ENCODE peak calls at places on chromosomes 3 and 15, in seven cellular contexts. J is AG04450; H is left ventricle myocardium inferior; Y is breast epithelium; C is Panc1; Z is CD8-positive, alpha-beta T cell; S is lower lobe of right lung. L is an unnamed sample. For H3K27me3, the result is how much of the 10 kb centered on the place peaks cover.

GRCh38 chr3:32467333-32468070 is 35.1 kb downstream of the CMTM6 start:
- DNase-seq in J (no peak), C (peak), Z (peak), Y (peak), H (peak), S (peak), L (peak)

GRCh38 chr3:66039590-66039887 is 821 bp upstream of the MAGI1 start:
- DNase-seq in H (peak), Z (no peak), C (no peak), S (peak), Y (no peak), J (no peak), L (no peak)

GRCh38 chr3:61562810-61563613 is 1.6 kb downstream of the PTPRG start:
- DNase-seq in S (peak), Z (no peak), H (peak), C (no peak), Y (no peak), J (no peak), L (no peak)

GRCh38 chr15:52529289-52529929 is 729 bp upstream of the MYO5A start:
- DNase-seq in Z (peak), J (no peak), S (no peak), C (no peak), Y (no peak), H (no peak), L (no peak)

GRCh38 chr3:49906004-49906860 is 2.6 kb upstream of the MST1R start:
- DNase-seq in Y (peak), J (no peak), Z (peak), H (peak), C (no peak), S (peak), L (no peak)

GRCh38 chr3:40720351-40720750 is 195.6 kb downstream of the ZNF621 start:
- DNase-seq in H (no peak), J (no peak), Z (no peak), Y (no peak), S (no peak), C (no peak), L (no peak)

GRCh38 chr3:112030911-112031310 is 3.6 kb upstream of the TMPRSS7 start:
- DNase-seq in J (no peak), C (no peak), Z (no peak), H (no peak), Y (no peak), S (no peak), L (no peak)

GRCh38 chr3:61559108-61559731 is 2.2 kb upstream of the PTPRG start:
- DNase-seq in J (no peak), Z (no peak), Y (no peak), H (no peak), S (no peak), C (no peak), L (no peak)

GRCh38 chr15:38795471-38796245 is 231.0 kb upstream of the RASGRP1 start:
- DNase-seq in Z (no peak), H (no peak), C (no peak), S (no peak), J (no peak), Y (no peak), L (no peak)

GRCh38 chr3:39502838-39503145 is 35.3 kb downstream of the MOBP start:
- DNase-seq in Z (no peak), C (no peak), J (no peak), Y (no peak), S (no peak), H (no peak), L (no peak)

GRCh38 chr3:28853830-28854229 is 427.0 kb upstream of the RBMS3 start:
- DNase-seq in H (no peak), J (no peak), S (no peak), Z (no peak), Y (no peak), C (no peak), L (no peak)

GRCh38 chr15:80866936-80867335 is 87.8 kb downstream of the CEMIP start:
- DNase-seq in J (no peak), Z (no peak), S (no peak), Y (no peak), C (no peak), H (no peak), L (no peak)

GRCh38 chr15:96353378-96353930 is 23.0 kb downstream of the NR2F2 start:
- DNase-seq in H (no peak), Z (no peak), C (no peak), Y (no peak), J (no peak), S (no peak), L (no peak)

GRCh38 chr15:99014803-99015676 is 7.4 kb upstream of the PGPEP1L start:
- DNase-seq in S (peak), C (no peak), H (peak), J (no peak), Y (peak), Z (peak), L (no peak)

GRCh38 chr3:16122155-16122554 is 52.3 kb upstream of the GALNT15 start:
- DNase-seq in C (no peak), J (no peak), H (no peak), S (no peak), Y (peak), Z (no peak), L (no peak)

GRCh38 chr3:177065285-177066028 is 131.8 kb downstream of the TBL1XR1 start:
- DNase-seq in Y (no peak), H (no peak), S (no peak), Z (no peak), C (no peak), J (no peak), L (no peak)

GRCh38 chr3:173825731-173826130 is 428.2 kb downstream of the NLGN1 start:
- DNase-seq in C (no peak), H (no peak), Y (no peak), J (no peak), Z (no peak), S (no peak), L (no peak)

GRCh38 chr15:90873998-90874605 is 5.7 kb downstream of the FURIN start:
- DNase-seq in C (no peak), H (no peak), Y (no peak), J (no peak), S (peak), Z (no peak), L (no peak)

GRCh38 chr3:155640098-155640497 is 104.8 kb downstream of the PLCH1 start:
- DNase-seq in H (no peak), J (no peak), S (no peak), Y (no peak), Z (no peak), C (no peak), L (no peak)

GRCh38 chr3:185353823-185354614 is 8.9 kb upstream of the MAP3K13 start:
- DNase-seq in Y (peak), H (peak), S (peak), Z (peak), J (no peak), C (no peak), L (no peak)

GRCh38 chr3:33032937-33033336 is 64.0 kb downstream of the GLB1 start:
- DNase-seq in S (no peak), Y (no peak), H (no peak), C (no peak), Z (no peak), J (no peak), L (peak)

GRCh38 chr3:65871305-65872141 is 167.2 kb downstream of the MAGI1 start:
- DNase-seq in C (no peak), S (peak), Y (peak), Z (no peak), J (no peak), H (peak), L (peak)

GRCh38 chr15:31457631-31458526 is 131.2 kb downstream of the KLF13 start:
- DNase-seq in H (no peak), S (no peak), Y (no peak), J (peak), C (no peak), Z (no peak), L (no peak)

DNA sequence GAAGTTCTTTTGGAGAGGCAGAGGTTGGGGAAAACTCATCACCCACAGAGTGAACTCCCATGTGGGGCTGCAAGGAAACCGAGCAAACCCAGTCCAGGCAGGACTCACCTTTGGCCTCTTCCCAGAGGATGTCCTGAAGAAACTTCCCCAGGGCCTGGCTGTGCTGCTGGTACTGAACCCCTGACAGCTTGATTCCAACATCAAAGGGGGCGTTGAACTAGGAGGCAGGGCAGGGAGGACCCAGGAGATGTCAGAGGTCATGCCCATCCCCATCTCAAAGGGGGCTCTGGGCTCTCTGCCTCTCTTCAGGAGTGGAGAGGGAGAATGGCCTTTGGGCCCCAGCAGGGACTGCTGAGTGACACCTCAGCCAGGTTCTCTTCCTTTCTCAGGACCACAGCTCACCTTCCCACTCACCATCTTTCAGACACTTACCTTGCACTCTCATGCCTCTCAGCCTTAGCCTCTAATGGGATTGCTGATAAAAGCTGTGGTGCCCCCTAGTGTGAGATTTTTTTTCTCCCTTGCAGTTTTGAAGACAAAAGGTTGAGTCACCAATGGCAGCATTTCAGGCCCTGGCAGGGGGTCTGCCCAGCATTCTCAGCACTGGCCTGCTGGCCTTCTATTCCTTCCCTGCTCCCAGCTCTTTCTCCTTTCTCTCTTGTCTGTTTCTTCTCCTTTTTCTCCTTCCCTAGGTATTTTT is 6.0 kb downstream of the GHRL start:
- DNase-seq in Y (no peak), Z (no peak), J (peak), S (no peak), H (no peak), C (peak), L (no peak)
- TF ChIP-seq CTCF in Y (no peak), Z (peak), J (peak), S (no peak), H (no peak), C (peak), L (no peak)

GRCh38 chr15:40379374-40379773 is 3.1 kb upstream of the KNSTRN start:
- DNase-seq in H (no peak), Y (no peak), J (no peak), Z (no peak), C (no peak), S (no peak), L (no peak)

GRCh38 chr15:40382580-40383456 is at the start of gene KNSTRN:
- DNase-seq in C (peak), H (peak), Z (peak), Y (peak), S (peak), J (peak), L (peak)

GRCh38 chr15:40380636-40381035 is 1.9 kb upstream of the KNSTRN start:
- DNase-seq in Z (no peak), S (no peak), C (no peak), H (no peak), Y (no peak), J (no peak), L (no peak)

GRCh38 chr15:40379853-40380252 is 2.7 kb upstream of the KNSTRN start:
- DNase-seq in Z (no peak), J (peak), S (peak), H (peak), Y (peak), C (peak), L (peak)

GRCh38 chr15:40381818-40382529 is 547 bp upstream of the KNSTRN start:
- DNase-seq in S (no peak), H (no peak), Y (no peak), Z (no peak), C (no peak), J (no peak), L (no peak)
- H3K4me3 ChIP-seq in S (no peak), H (peak), Y (no peak), Z (no peak), C (no peak), J (no peak), L (no peak)

GRCh38 chr3:13040381-13041074 is 32.7 kb downstream of the IQSEC1 start:
- DNase-seq in J (no peak), S (peak), C (no peak), Y (no peak), H (no peak), Z (peak), L (no peak)

GRCh38 chr3:13043656-13044055 is 29.6 kb downstream of the IQSEC1 start:
- DNase-seq in H (no peak), C (no peak), J (no peak), S (peak), Z (no peak), Y (no peak), L (no peak)

GRCh38 chr3:13041113-13041776 is 32.0 kb downstream of the IQSEC1 start:
- DNase-seq in C (no peak), S (peak), J (no peak), Y (no peak), H (no peak), Z (no peak), L (no peak)

GRCh38 chr3:13042932-13043275 is 30.3 kb downstream of the IQSEC1 start:
- DNase-seq in C (no peak), Y (no peak), Z (no peak), S (peak), H (no peak), J (no peak), L (no peak)

DNA sequence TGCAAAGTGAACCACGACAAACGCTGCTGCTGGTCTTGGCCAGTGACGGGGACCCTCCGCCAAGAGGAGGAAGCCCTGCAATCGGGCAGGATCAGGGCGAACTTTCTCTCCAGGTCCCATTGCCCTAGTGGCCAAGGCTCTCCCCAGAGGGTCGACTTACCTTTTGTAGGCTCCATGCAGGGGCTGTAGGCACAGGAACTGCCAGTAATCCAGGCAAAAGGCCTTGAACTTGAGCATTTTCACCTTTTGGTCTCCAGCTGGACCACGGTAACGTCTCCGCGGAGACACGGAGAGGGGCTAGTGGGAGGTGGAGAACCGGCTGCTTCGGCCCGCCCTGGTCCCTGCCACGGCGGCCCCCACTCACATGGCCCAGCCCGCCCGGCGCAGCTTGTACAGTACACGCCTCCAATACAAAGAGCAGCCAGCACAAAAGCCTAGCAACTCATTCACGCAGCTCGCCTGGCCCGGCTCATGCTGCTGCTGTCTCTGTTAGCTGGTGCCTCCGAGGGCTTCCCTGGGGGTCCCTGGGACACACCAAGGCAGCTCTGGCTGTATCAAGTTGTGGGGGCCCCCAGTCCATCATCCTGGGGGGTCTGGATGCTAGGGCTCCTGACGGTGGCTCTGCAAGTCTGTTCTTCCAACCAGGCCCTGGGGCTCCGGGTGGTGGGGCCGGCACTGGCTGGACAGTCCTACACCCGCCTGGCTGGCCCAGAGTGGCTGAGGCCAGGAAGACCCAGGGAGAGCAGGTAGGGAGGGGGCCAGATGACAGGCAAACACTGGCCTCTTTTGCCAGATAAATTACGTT is 30.9 kb downstream of the IQSEC1 start:
- DNase-seq in Y (no peak), Z (no peak), C (no peak), S (peak), J (no peak), H (no peak), L (no peak)
- H3K27me3 ChIP-seq in Y (under half), Z (under half), C (under half), S (under half), J (half or more), H (under half), L (half or more)

GRCh38 chr15:83107841-83108181 is 366 bp downstream of the TM6SF1 start:
- DNase-seq in C (no peak), Y (no peak), Z (peak), H (no peak), J (no peak), S (peak), L (no peak)

GRCh38 chr15:83109532-83109931 is 2.1 kb downstream of the TM6SF1 start:
- DNase-seq in C (no peak), H (no peak), Y (no peak), S (no peak), Z (peak), J (no peak), L (no peak)

GRCh38 chr15:83108266-83109219 is 1.1 kb downstream of the TM6SF1 start:
- DNase-seq in J (peak), Y (peak), H (peak), S (peak), Z (peak), C (no peak), L (no peak)

GRCh38 chr15:83105450-83105849 is 2.0 kb upstream of the TM6SF1 start:
- DNase-seq in H (no peak), C (no peak), S (no peak), J (no peak), Z (no peak), Y (no peak), L (no peak)

DNA sequence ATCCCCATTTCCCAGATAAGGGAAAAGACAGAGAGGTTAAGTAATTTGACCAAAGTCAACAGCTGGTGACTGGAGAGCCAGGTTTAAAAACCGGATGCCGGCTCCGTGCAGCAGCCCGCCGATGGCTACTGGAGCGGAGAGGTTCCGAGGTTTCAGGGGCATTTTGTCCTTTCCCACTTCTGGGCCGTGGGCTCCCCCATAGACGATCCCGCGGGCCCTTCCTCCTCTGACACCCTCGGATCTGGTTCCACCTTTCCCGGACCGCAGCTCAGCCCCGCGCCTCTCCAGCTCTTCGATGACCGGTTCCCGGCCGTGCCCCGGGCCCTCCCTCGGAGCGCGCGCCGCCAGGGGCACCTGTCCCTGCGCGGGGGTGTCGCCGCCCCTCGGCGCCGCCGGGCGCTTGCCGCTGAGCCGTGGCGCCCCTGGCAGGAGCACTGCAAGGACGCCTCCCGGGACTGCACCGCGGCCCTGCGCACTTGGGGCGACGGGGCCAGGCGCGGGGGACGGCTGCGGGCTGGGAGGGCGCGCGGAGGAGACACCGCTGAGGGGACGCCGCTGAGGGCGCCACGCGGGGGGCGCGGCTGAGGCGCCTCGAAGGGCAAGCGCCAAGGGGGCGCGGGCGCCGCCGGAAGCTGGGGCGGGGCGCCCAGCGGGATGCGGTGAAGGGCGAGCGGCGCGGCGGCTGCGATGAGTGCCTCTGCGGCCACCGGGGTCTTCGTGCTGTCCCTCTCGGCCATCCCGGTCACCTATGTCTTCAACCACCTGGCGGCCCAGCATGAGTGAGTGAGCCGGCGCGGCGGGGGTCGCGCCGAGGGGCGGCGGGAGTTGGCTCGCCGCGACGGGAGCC is at the start of gene TM6SF1:
- DNase-seq in Y (no peak), S (peak), J (no peak), H (no peak), Z (peak), C (no peak), L (no peak)
- TF ChIP-seq CTCF in Y (no peak), S (no peak), J (no peak), H (peak), Z (no peak), C (no peak), L (no peak)

DNA sequence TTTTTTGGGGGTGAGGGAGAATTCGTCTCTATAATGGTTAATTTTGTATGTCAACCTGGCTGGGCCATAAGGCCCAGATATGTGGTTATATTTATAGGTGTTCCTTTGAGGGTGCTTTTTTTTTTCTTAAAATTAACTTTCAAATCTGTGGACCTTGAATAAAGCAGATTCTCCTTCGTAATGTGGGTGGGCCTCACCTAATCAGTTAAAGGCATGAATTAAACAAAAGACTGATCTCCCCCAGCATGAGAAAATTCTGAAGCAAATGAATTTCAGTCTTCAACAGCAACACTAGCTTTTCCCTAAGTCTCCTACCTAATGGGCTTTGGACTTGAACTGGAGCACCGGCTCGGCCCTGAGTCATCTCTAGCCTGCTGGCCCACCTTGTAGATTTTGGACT is 77.4 kb downstream of the GMNC start:
- DNase-seq in J (no peak), S (no peak), Y (no peak), Z (no peak), H (no peak), C (no peak), L (no peak)
- H3K4me3 ChIP-seq in J (no peak), S (no peak), Y (no peak), Z (no peak), H (no peak), C (no peak), L (no peak)

GRCh38 chr3:82384176-82384575 is 622.7 kb upstream of the GBE1 start:
- DNase-seq in J (no peak), Z (no peak), C (no peak), H (no peak), Y (no peak), S (no peak), L (no peak)
- H3K27me3 ChIP-seq in J (under half), Z (under half), C (under half), H (under half), Y (under half), S (under half), L (under half)

GRCh38 chr3:72187131-72187530 is 402.2 kb upstream of the PROK2 start:
- DNase-seq in J (no peak), S (no peak), Y (no peak), C (no peak), H (no peak), Z (no peak), L (no peak)
- TF ChIP-seq CTCF in J (peak), S (peak), Y (no peak), C (no peak), H (no peak), Z (no peak), L (no peak)

DNA sequence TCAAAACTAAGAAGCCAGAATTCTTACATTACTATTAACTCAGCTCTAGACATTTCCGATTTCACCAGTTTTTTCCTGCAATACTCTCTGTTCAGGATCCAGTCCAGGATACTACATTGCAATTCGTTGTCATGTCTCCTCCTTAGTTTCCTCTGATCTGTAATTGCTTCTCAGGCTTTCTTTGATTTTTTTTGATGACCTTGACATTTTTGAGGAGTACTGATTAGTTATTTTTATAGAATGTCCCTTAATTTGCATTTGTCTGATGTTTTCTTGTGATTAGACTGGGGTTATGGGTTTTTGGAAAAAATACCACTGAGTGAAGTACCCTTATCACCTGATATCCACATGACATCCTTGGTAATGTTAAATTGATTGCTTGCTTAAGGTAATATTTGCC is 57.6 kb downstream of the ATG7 start:
- DNase-seq in S (no peak), Z (no peak), H (no peak), Y (no peak), C (no peak), J (no peak), L (no peak)
- H3K4me3 ChIP-seq in S (no peak), Z (no peak), H (no peak), Y (no peak), C (no peak), J (no peak), L (no peak)

L was measured in kidney epithelial cell.